ENCODE peak calls at places on chromosomes 11 and 22, in six cellular contexts. E is IMR-90, R is H9, G is H1, S is mesenchymal stem cell, U is neuronal stem cell. K is an unnamed sample.

GRCh38 chr11:27485930-27486773 is 13.6 kb upstream of the LGR4 start:
- DNase-seq in R (no peak), S (peak), G (no peak), U (peak), E (peak), K (peak)

GRCh38 chr11:128948583-128948982 is 5.9 kb upstream of the TP53AIP1 start:
- DNase-seq in E (no peak), S (no peak), G (no peak), R (peak), U (no peak), K (peak)

GRCh38 chr11:77250881-77251640 is 50.4 kb downstream of the GDPD4 start:
- DNase-seq in U (no peak), E (peak), S (peak), G (no peak), R (no peak), K (no peak)

GRCh38 chr11:65493367-65494176 is 5.3 kb upstream of the MALAT1 start:
- DNase-seq in E (peak), U (no peak), R (peak), S (peak), G (no peak), K (peak)

GRCh38 chr11:133918606-133919260 is 38.0 kb downstream of the IGSF9B start:
- DNase-seq in G (no peak), R (peak), U (peak), E (no peak), S (no peak), K (peak)

GRCh38 chr22:37274380-37274862 is 7.9 kb upstream of the CYTH4 start:
- DNase-seq in S (no peak), U (no peak), G (no peak), R (no peak), E (no peak), K (no peak)

GRCh38 chr11:117143390-117143789 is 697 bp upstream of the PAFAH1B2 start:
- DNase-seq in G (no peak), U (peak), S (peak), R (no peak), E (peak), K (peak)

GRCh38 chr22:37486224-37486845 is at the start of gene MFNG:
- DNase-seq in E (peak), G (no peak), R (peak), U (peak), S (peak), K (peak)

GRCh38 chr11:12694182-12694531 is 19.9 kb downstream of the TEAD1 start:
- DNase-seq in S (no peak), R (no peak), U (no peak), E (peak), G (no peak), K (no peak)

GRCh38 chr11:26715133-26715532 is 6.7 kb downstream of the SLC5A12 start:
- DNase-seq in S (no peak), G (no peak), U (no peak), R (no peak), E (no peak), K (no peak)

GRCh38 chr22:28019360-28019759 is 100.3 kb upstream of the PITPNB start:
- DNase-seq in S (no peak), G (no peak), E (no peak), R (no peak), U (no peak), K (no peak)

GRCh38 chr11:77379253-77379652 is 77.8 kb upstream of the GDPD4 start:
- DNase-seq in E (peak), R (no peak), U (no peak), G (no peak), S (peak), K (no peak)

GRCh38 chr11:43983221-43983795 is 40.9 kb downstream of the C11orf96 start:
- DNase-seq in U (no peak), R (no peak), S (no peak), E (peak), G (no peak), K (no peak)

GRCh38 chr11:82631722-82632630 is 101.7 kb downstream of the FAM181B start:
- DNase-seq in U (no peak), G (no peak), S (peak), E (peak), R (no peak), K (no peak)

GRCh38 chr22:50507991-50508884 is at the start of gene NCAPH2:
- DNase-seq in U (peak), S (peak), G (peak), R (peak), E (peak), K (peak)

GRCh38 chr11:45674481-45675190 is 9.2 kb upstream of the CHST1 start:
- DNase-seq in S (no peak), G (no peak), R (no peak), E (no peak), U (no peak), K (no peak)
- H2BK15ac ChIP-seq in S (no peak), G (no peak), R (no peak), E (no peak), U (peak), K (no peak)

DNA sequence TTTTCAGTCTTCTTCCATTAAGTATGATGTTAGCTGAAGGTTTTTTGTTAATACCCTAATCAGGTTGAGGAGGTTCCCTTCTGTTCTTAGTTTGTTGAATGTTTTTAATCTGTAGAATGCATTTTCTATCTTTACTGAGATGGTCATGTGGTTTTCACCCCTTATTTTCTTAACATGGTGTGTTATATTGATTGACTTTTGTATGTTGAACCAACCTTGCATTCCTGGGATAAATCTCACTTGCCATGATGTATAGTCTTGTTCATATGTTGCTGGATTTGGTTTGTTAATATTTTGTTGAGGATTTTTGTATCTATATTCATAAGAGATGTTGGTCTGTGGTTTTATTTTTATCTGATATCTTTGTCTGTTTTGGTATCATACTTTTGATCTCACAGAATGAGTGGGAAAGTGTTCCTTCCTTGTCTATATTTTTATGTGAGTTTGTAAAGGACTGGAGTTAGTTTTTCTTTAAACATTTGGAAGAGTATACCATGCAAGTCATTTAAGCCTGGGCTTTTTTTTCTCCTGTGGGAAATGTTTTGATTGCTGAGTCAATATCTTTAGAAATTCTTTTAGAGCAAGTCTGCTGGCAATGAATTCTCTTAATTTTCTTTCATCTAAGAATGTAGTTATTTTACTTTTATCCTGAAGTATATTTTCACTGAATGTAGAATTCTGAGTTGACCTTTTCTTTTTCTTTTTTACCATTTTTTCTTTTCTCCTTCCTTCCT is 5.5 kb upstream of the P4HA3 start:
- DNase-seq in G (no peak), S (no peak), R (no peak), U (no peak), E (peak), K (no peak)
- H3K9ac ChIP-seq in G (no peak), S (peak), R (no peak), U (no peak), E (no peak), K (no peak)

GRCh38 chr11:19370100-19370861 is 129.5 kb upstream of the E2F8 start:
- DNase-seq in U (no peak), S (peak), G (no peak), E (peak), R (no peak), K (peak)
- H2BK5ac ChIP-seq in U (no peak), S (no peak), G (no peak), E (peak), R (no peak), K (no peak)

GRCh38 chr22:23266780-23267179 is 86.5 kb downstream of the BCR start:
- DNase-seq in S (no peak), R (no peak), G (no peak), U (no peak), E (no peak), K (no peak)

GRCh38 chr22:23268877-23269276 is 88.6 kb downstream of the BCR start:
- DNase-seq in R (no peak), S (no peak), G (no peak), U (no peak), E (no peak), K (no peak)

GRCh38 chr22:23268139-23268712 is 87.9 kb downstream of the BCR start:
- DNase-seq in E (no peak), R (no peak), G (no peak), S (no peak), U (no peak), K (peak)

GRCh38 chr22:23265389-23265700 is 85.0 kb downstream of the BCR start:
- DNase-seq in R (no peak), S (no peak), U (no peak), E (no peak), G (no peak), K (no peak)

GRCh38 chr22:23267225-23268043 is 87.1 kb downstream of the BCR start:
- DNase-seq in G (no peak), S (no peak), E (no peak), U (no peak), R (no peak), K (no peak)
- H2BK15ac ChIP-seq in G (no peak), S (no peak), E (no peak), U (no peak), R (no peak), K (no peak)

DNA sequence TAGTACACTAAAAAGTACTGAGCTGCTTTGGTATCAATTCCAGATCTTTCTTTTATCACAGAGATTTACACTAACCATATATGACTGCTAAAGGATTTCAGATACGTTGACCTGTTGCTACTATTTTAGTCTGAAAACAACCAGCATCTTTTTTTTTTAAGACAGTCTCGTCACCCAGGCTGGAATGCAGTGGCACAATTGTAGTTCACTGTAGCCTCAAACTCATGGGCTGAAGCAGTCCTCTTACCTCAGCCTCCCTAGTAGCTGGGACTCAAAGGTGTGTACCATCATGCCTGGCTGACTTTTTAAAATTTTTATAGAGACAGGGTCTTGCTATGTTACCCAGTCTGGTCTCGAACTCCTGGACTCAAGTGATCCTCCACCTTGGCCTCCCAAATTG is 24.2 kb upstream of the L3MBTL2 start:
- DNase-seq in U (no peak), G (no peak), E (no peak), S (no peak), R (no peak), K (no peak)
- H3K9ac ChIP-seq in U (no peak), G (no peak), E (no peak), S (no peak), R (no peak), K (no peak)